ENCODE peak calls at places on chromosome 9, in eight cellular contexts. One of them, this sample, is unnamed.

GRCh38 chr9:134323741-134324358 is 2.4 kb upstream of the RXRA start:
- DNase-seq in sigmoid colon: peak
- DNase-seq in adrenal gland: peak
- DNase-seq in endodermal cell: peak
- DNase-seq in mucosa of descending colon: peak
- DNase-seq in GM12865: no peak
- DNase-seq in fibroblast of pulmonary artery: no peak
- DNase-seq in epithelial cell of esophagus: peak
- DNase-seq in this sample: peak

GRCh38 chr9:35814106-35814840 is 569 bp downstream of the HINT2 start:
- DNase-seq in sigmoid colon: peak
- DNase-seq in adrenal gland: peak
- DNase-seq in endodermal cell: peak
- DNase-seq in mucosa of descending colon: peak
- DNase-seq in GM12865: peak
- DNase-seq in fibroblast of pulmonary artery: peak
- DNase-seq in epithelial cell of esophagus: peak
- DNase-seq in this sample: peak

GRCh38 chr9:22060831-22061383 is 51.8 kb upstream of the CDKN2B start:
- DNase-seq in sigmoid colon: peak
- DNase-seq in adrenal gland: no peak
- DNase-seq in endodermal cell: no peak
- DNase-seq in mucosa of descending colon: no peak
- DNase-seq in GM12865: no peak
- DNase-seq in fibroblast of pulmonary artery: peak
- DNase-seq in epithelial cell of esophagus: no peak
- DNase-seq in this sample: no peak

GRCh38 chr9:72315089-72315509 is 49.9 kb downstream of the ZFAND5 start:
- DNase-seq in sigmoid colon: peak
- DNase-seq in adrenal gland: peak
- DNase-seq in endodermal cell: peak
- DNase-seq in mucosa of descending colon: peak
- DNase-seq in GM12865: peak
- DNase-seq in fibroblast of pulmonary artery: peak
- DNase-seq in epithelial cell of esophagus: no peak
- DNase-seq in this sample: peak

GRCh38 chr9:1120500-1120899 is 70.3 kb downstream of the DMRT2 start:
- DNase-seq in sigmoid colon: no peak
- DNase-seq in adrenal gland: no peak
- DNase-seq in endodermal cell: no peak
- DNase-seq in mucosa of descending colon: no peak
- DNase-seq in GM12865: no peak
- DNase-seq in fibroblast of pulmonary artery: no peak
- DNase-seq in epithelial cell of esophagus: no peak
- DNase-seq in this sample: no peak

GRCh38 chr9:2620876-2621677 is 510 bp upstream of the VLDLR start:
- DNase-seq in sigmoid colon: peak
- DNase-seq in adrenal gland: peak
- DNase-seq in endodermal cell: peak
- DNase-seq in mucosa of descending colon: peak
- DNase-seq in GM12865: peak
- DNase-seq in fibroblast of pulmonary artery: peak
- DNase-seq in epithelial cell of esophagus: peak
- DNase-seq in this sample: peak

GRCh38 chr9:95724253-95724991 is 151.1 kb upstream of the ERCC6L2 start:
- DNase-seq in sigmoid colon: no peak
- DNase-seq in adrenal gland: no peak
- DNase-seq in endodermal cell: no peak
- DNase-seq in mucosa of descending colon: no peak
- DNase-seq in GM12865: peak
- DNase-seq in fibroblast of pulmonary artery: no peak
- DNase-seq in epithelial cell of esophagus: no peak
- DNase-seq in this sample: no peak

GRCh38 chr9:85444243-85444642 is 297.5 kb downstream of the AGTPBP1 start:
- DNase-seq in sigmoid colon: no peak
- DNase-seq in adrenal gland: no peak
- DNase-seq in endodermal cell: no peak
- DNase-seq in mucosa of descending colon: no peak
- DNase-seq in GM12865: no peak
- DNase-seq in fibroblast of pulmonary artery: no peak
- DNase-seq in epithelial cell of esophagus: no peak
- DNase-seq in this sample: no peak

GRCh38 chr9:113293285-113293874 is 9.8 kb downstream of the RNF183 start:
- DNase-seq in sigmoid colon: no peak
- DNase-seq in adrenal gland: no peak
- DNase-seq in endodermal cell: no peak
- DNase-seq in mucosa of descending colon: no peak
- DNase-seq in GM12865: no peak
- DNase-seq in fibroblast of pulmonary artery: peak
- DNase-seq in epithelial cell of esophagus: no peak
- DNase-seq in this sample: no peak

DNA sequence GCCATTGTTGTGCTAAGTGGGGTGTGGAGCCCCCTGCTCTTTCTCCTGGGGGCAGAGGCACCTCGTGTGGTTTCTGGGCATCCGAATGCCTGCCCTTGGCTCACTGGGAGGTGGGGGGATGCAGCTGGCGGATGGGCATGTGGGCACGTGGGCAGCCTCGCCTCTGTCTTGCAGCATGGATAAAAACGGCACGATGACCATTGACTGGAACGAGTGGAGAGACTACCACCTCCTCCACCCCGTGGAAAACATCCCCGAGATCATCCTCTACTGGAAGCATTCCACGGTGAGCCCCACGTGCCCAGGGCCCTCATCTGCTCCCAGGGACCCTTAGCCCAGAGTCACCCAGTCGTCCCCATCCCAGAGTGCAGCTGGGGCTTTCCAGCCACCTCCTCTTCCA is 25.3 kb downstream of the PTGES2 start:
- DNase-seq in sigmoid colon: no peak
- DNase-seq in adrenal gland: no peak
- DNase-seq in endodermal cell: no peak
- DNase-seq in mucosa of descending colon: peak
- DNase-seq in GM12865: no peak
- DNase-seq in fibroblast of pulmonary artery: no peak
- DNase-seq in epithelial cell of esophagus: no peak
- DNase-seq in this sample: no peak
- H3K4me3 ChIP-seq in sigmoid colon: no peak
- H3K4me3 ChIP-seq in adrenal gland: no peak
- H3K4me3 ChIP-seq in endodermal cell: no peak
- H3K4me3 ChIP-seq in mucosa of descending colon: no peak
- H3K4me3 ChIP-seq in GM12865: no peak
- H3K4me3 ChIP-seq in fibroblast of pulmonary artery: no peak
- H3K4me3 ChIP-seq in epithelial cell of esophagus: no peak
- H3K4me3 ChIP-seq in this sample: no peak

DNA sequence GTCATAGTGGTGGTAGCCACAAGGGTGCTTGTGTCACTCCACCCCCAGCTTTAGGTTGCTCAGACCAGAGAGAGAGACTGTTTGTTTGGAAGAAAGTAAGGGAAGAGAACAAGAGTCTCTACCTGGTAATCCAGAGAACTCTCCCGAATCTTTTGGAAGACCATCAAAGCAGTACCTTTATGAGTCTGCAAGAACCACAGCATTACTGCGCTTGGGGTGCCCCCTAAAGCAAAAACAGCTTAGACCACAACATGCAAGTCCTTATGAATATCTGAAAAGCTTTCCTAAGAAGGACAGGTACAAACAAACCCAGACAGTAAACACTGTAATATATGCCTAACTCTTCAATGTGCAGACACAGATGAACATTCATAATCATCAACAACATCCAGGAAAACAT is 1398.6 kb upstream of the C9orf72 start:
- DNase-seq in sigmoid colon: no peak
- DNase-seq in adrenal gland: no peak
- DNase-seq in endodermal cell: no peak
- DNase-seq in mucosa of descending colon: no peak
- DNase-seq in GM12865: no peak
- DNase-seq in fibroblast of pulmonary artery: no peak
- DNase-seq in epithelial cell of esophagus: no peak
- DNase-seq in this sample: no peak
- TF ChIP-seq CTCF in sigmoid colon: no peak
- TF ChIP-seq CTCF in adrenal gland: no peak
- TF ChIP-seq CTCF in endodermal cell: peak
- TF ChIP-seq CTCF in mucosa of descending colon: no peak
- TF ChIP-seq CTCF in GM12865: no peak
- TF ChIP-seq CTCF in fibroblast of pulmonary artery: no peak
- TF ChIP-seq CTCF in epithelial cell of esophagus: no peak
- TF ChIP-seq CTCF in this sample: no peak

GRCh38 chr9:91948061-91948422 is 2.0 kb downstream of the ROR2 start:
- DNase-seq in sigmoid colon: peak
- DNase-seq in adrenal gland: no peak
- DNase-seq in endodermal cell: peak
- DNase-seq in mucosa of descending colon: no peak
- DNase-seq in GM12865: no peak
- DNase-seq in fibroblast of pulmonary artery: peak
- DNase-seq in epithelial cell of esophagus: no peak
- DNase-seq in this sample: no peak
- H3K4me3 ChIP-seq in sigmoid colon: peak
- H3K4me3 ChIP-seq in adrenal gland: no peak
- H3K4me3 ChIP-seq in endodermal cell: peak
- H3K4me3 ChIP-seq in mucosa of descending colon: no peak
- H3K4me3 ChIP-seq in GM12865: no peak
- H3K4me3 ChIP-seq in fibroblast of pulmonary artery: peak
- H3K4me3 ChIP-seq in epithelial cell of esophagus: no peak
- H3K4me3 ChIP-seq in this sample: peak

GRCh38 chr9:127224883-127225739 is 39.5 kb upstream of the GARNL3 start:
- DNase-seq in sigmoid colon: peak
- DNase-seq in adrenal gland: peak
- DNase-seq in endodermal cell: peak
- DNase-seq in mucosa of descending colon: peak
- DNase-seq in GM12865: peak
- DNase-seq in fibroblast of pulmonary artery: peak
- DNase-seq in epithelial cell of esophagus: peak
- DNase-seq in this sample: peak
- TF ChIP-seq CTCF in sigmoid colon: no peak
- TF ChIP-seq CTCF in adrenal gland: no peak
- TF ChIP-seq CTCF in endodermal cell: no peak
- TF ChIP-seq CTCF in mucosa of descending colon: no peak
- TF ChIP-seq CTCF in GM12865: no peak
- TF ChIP-seq CTCF in fibroblast of pulmonary artery: no peak
- TF ChIP-seq CTCF in epithelial cell of esophagus: no peak
- TF ChIP-seq CTCF in this sample: no peak

GRCh38 chr9:111034146-111034545 is 4.1 kb downstream of the LPAR1 start:
- DNase-seq in sigmoid colon: no peak
- DNase-seq in adrenal gland: no peak
- DNase-seq in endodermal cell: no peak
- DNase-seq in mucosa of descending colon: no peak
- DNase-seq in GM12865: no peak
- DNase-seq in fibroblast of pulmonary artery: no peak
- DNase-seq in epithelial cell of esophagus: no peak
- DNase-seq in this sample: no peak
- H3K4me3 ChIP-seq in sigmoid colon: no peak
- H3K4me3 ChIP-seq in adrenal gland: no peak
- H3K4me3 ChIP-seq in endodermal cell: no peak
- H3K4me3 ChIP-seq in mucosa of descending colon: no peak
- H3K4me3 ChIP-seq in GM12865: no peak
- H3K4me3 ChIP-seq in fibroblast of pulmonary artery: no peak
- H3K4me3 ChIP-seq in epithelial cell of esophagus: no peak
- H3K4me3 ChIP-seq in this sample: no peak

GRCh38 chr9:129520082-129520481 is 100.8 kb downstream of the C9orf50 start:
- DNase-seq in sigmoid colon: peak
- DNase-seq in adrenal gland: no peak
- DNase-seq in endodermal cell: no peak
- DNase-seq in mucosa of descending colon: no peak
- DNase-seq in GM12865: peak
- DNase-seq in fibroblast of pulmonary artery: no peak
- DNase-seq in epithelial cell of esophagus: no peak
- DNase-seq in this sample: no peak
- TF ChIP-seq CTCF in sigmoid colon: no peak
- TF ChIP-seq CTCF in adrenal gland: no peak
- TF ChIP-seq CTCF in endodermal cell: no peak
- TF ChIP-seq CTCF in mucosa of descending colon: no peak
- TF ChIP-seq CTCF in GM12865: no peak
- TF ChIP-seq CTCF in fibroblast of pulmonary artery: no peak
- TF ChIP-seq CTCF in epithelial cell of esophagus: no peak
- TF ChIP-seq CTCF in this sample: no peak

GRCh38 chr9:129166962-129167557 is 11.0 kb downstream of the IER5L start:
- DNase-seq in sigmoid colon: peak
- DNase-seq in adrenal gland: peak
- DNase-seq in endodermal cell: peak
- DNase-seq in mucosa of descending colon: peak
- DNase-seq in GM12865: no peak
- DNase-seq in fibroblast of pulmonary artery: peak
- DNase-seq in epithelial cell of esophagus: peak
- DNase-seq in this sample: peak
- H3K4me3 ChIP-seq in sigmoid colon: peak
- H3K4me3 ChIP-seq in adrenal gland: no peak
- H3K4me3 ChIP-seq in endodermal cell: no peak
- H3K4me3 ChIP-seq in mucosa of descending colon: no peak
- H3K4me3 ChIP-seq in GM12865: no peak
- H3K4me3 ChIP-seq in fibroblast of pulmonary artery: peak
- H3K4me3 ChIP-seq in epithelial cell of esophagus: peak
- H3K4me3 ChIP-seq in this sample: peak

GRCh38 chr9:80509358-80509757 is 937.6 kb downstream of the TLE4 start:
- DNase-seq in sigmoid colon: no peak
- DNase-seq in adrenal gland: no peak
- DNase-seq in endodermal cell: no peak
- DNase-seq in mucosa of descending colon: no peak
- DNase-seq in GM12865: no peak
- DNase-seq in fibroblast of pulmonary artery: no peak
- DNase-seq in epithelial cell of esophagus: no peak
- DNase-seq in this sample: no peak
- TF ChIP-seq CTCF in sigmoid colon: no peak
- TF ChIP-seq CTCF in adrenal gland: no peak
- TF ChIP-seq CTCF in endodermal cell: peak
- TF ChIP-seq CTCF in mucosa of descending colon: no peak
- TF ChIP-seq CTCF in GM12865: no peak
- TF ChIP-seq CTCF in fibroblast of pulmonary artery: no peak
- TF ChIP-seq CTCF in epithelial cell of esophagus: no peak
- TF ChIP-seq CTCF in this sample: no peak

DNA sequence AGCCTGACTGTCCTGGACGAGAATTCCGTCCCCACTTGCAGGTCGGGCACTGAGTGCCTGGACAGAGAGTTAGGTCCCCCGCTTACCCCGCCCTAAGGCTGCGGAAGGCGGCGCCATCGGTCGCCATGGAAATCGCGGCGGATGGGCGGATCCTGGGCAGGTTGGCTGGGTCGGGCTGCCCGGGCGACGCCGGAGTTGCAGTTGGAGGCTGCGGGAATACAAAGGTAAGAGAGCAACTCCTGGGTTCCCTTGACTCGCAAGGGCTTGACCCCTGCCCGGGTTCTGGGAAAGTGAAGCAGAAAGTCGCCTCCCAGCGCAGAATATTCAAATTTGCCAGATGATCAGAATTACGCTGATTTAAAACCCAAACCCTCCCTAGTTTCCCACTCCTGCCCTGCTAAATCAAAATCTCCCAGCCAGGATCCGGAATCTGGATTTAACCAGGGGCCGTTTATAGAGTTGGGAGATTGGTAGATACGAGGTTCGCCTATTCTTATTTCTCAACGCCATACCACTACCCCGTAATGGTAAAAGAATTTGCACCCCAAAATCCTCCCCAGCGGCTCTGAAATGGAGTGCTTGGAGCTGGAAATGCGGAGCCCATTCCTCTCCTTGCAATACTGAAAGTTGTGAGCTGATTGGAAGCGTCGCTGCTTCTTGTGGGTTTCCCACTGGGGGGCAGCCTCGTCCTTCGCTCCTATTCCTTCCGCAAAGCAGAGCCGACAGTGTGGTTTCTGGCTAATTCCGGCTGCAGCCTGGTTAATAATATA is 156.4 kb upstream of the RASEF start:
- DNase-seq in sigmoid colon: peak
- DNase-seq in adrenal gland: peak
- DNase-seq in endodermal cell: peak
- DNase-seq in mucosa of descending colon: peak
- DNase-seq in GM12865: peak
- DNase-seq in fibroblast of pulmonary artery: peak
- DNase-seq in epithelial cell of esophagus: peak
- DNase-seq in this sample: peak
- H3K4me3 ChIP-seq in sigmoid colon: peak
- H3K4me3 ChIP-seq in adrenal gland: peak
- H3K4me3 ChIP-seq in endodermal cell: peak
- H3K4me3 ChIP-seq in mucosa of descending colon: no peak
- H3K4me3 ChIP-seq in GM12865: peak
- H3K4me3 ChIP-seq in fibroblast of pulmonary artery: peak
- H3K4me3 ChIP-seq in epithelial cell of esophagus: peak
- H3K4me3 ChIP-seq in this sample: peak

This sample was measured in upper lobe of right lung.